ENCODE peak calls at places on chromosomes 4 and X, in six cellular contexts. One of them, this sample, is unnamed.

GRCh38 chr4:16573744-16574143 is 324.7 kb downstream of the LDB2 start:
- DNase-seq in MM.1S: no peak
- DNase-seq in PC-3: peak
- DNase-seq in HCT116: no peak
- DNase-seq in SK-N-SH: no peak
- DNase-seq in neural progenitor cell: no peak
- DNase-seq in this sample: peak

GRCh38 chrX:58051346-58051745 is 141.1 kb upstream of the ZXDA start:
- DNase-seq in SK-N-SH: no peak
- DNase-seq in MM.1S: no peak
- DNase-seq in neural progenitor cell: no peak
- DNase-seq in HCT116: no peak
- DNase-seq in PC-3: peak
- DNase-seq in this sample: no peak

GRCh38 chr4:149801416-149801815 is 14.2 kb downstream of the IQCM start:
- DNase-seq in HCT116: no peak
- DNase-seq in SK-N-SH: no peak
- DNase-seq in MM.1S: no peak
- DNase-seq in neural progenitor cell: no peak
- DNase-seq in PC-3: no peak
- DNase-seq in this sample: no peak

GRCh38 chr4:153018716-153019115 is 82.6 kb downstream of the FHDC1 start:
- DNase-seq in MM.1S: no peak
- DNase-seq in HCT116: no peak
- DNase-seq in neural progenitor cell: no peak
- DNase-seq in PC-3: no peak
- DNase-seq in SK-N-SH: no peak
- DNase-seq in this sample: no peak

GRCh38 chr4:80008971-80009370 is 64.1 kb downstream of the ANTXR2 start:
- DNase-seq in PC-3: no peak
- DNase-seq in neural progenitor cell: no peak
- DNase-seq in HCT116: no peak
- DNase-seq in SK-N-SH: no peak
- DNase-seq in MM.1S: no peak
- DNase-seq in this sample: no peak

GRCh38 chr4:32135642-32136041 is 1415.5 kb downstream of the PCDH7 start:
- DNase-seq in PC-3: peak
- DNase-seq in neural progenitor cell: no peak
- DNase-seq in HCT116: no peak
- DNase-seq in MM.1S: no peak
- DNase-seq in SK-N-SH: no peak
- DNase-seq in this sample: no peak

GRCh38 chr4:155197757-155198156 is 10.7 kb upstream of the NPY2R start:
- DNase-seq in HCT116: no peak
- DNase-seq in PC-3: no peak
- DNase-seq in MM.1S: no peak
- DNase-seq in neural progenitor cell: no peak
- DNase-seq in SK-N-SH: no peak
- DNase-seq in this sample: no peak

GRCh38 chr4:20305976-20306375 is 54.3 kb downstream of the SLIT2 start:
- DNase-seq in neural progenitor cell: no peak
- DNase-seq in SK-N-SH: peak
- DNase-seq in HCT116: no peak
- DNase-seq in PC-3: peak
- DNase-seq in MM.1S: peak
- DNase-seq in this sample: peak

GRCh38 chrX:120781416-120781815 is 94.2 kb downstream of the CT47B1 start:
- DNase-seq in HCT116: no peak
- DNase-seq in MM.1S: no peak
- DNase-seq in neural progenitor cell: no peak
- DNase-seq in SK-N-SH: no peak
- DNase-seq in PC-3: no peak
- DNase-seq in this sample: peak

GRCh38 chr4:94469221-94469784 is 17.6 kb downstream of the PDLIM5 start:
- DNase-seq in neural progenitor cell: no peak
- DNase-seq in MM.1S: no peak
- DNase-seq in SK-N-SH: no peak
- DNase-seq in PC-3: no peak
- DNase-seq in HCT116: no peak
- DNase-seq in this sample: no peak

DNA sequence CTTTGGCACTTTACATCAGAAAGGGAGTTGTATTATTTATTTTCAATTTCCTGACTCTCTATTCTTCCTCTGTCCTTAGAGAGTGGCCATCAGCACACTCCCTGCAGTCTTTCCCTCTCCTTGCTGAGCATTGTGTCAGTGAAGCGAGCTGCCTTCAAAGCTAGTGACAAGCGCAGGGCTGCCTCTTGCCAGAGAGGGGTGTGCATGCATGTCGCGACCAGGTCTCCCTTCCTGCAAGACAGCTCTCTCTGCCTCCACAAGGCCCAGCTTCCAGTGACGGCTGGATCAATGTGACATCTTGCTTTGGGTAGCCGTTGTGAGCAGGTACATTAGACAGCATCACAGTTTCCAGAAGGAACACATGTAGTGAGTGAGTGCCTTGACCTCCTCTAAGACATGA is 810.9 kb upstream of the TENM3 start:
- DNase-seq in SK-N-SH: no peak
- DNase-seq in HCT116: no peak
- DNase-seq in neural progenitor cell: peak
- DNase-seq in PC-3: no peak
- DNase-seq in MM.1S: no peak
- DNase-seq in this sample: no peak
- TF ChIP-seq EZH2phosphoT487 in SK-N-SH: no peak
- TF ChIP-seq EZH2phosphoT487 in HCT116: no peak
- TF ChIP-seq EZH2phosphoT487 in neural progenitor cell: no peak
- TF ChIP-seq EZH2phosphoT487 in PC-3: no peak
- TF ChIP-seq EZH2phosphoT487 in MM.1S: no peak
- TF ChIP-seq EZH2phosphoT487 in this sample: no peak

GRCh38 chr4:3598695-3599227 is 66.5 kb upstream of the LRPAP1 start:
- DNase-seq in HCT116: no peak
- DNase-seq in MM.1S: no peak
- DNase-seq in SK-N-SH: no peak
- DNase-seq in neural progenitor cell: no peak
- DNase-seq in PC-3: no peak
- DNase-seq in this sample: no peak
- H3K9ac ChIP-seq in HCT116: no peak
- H3K9ac ChIP-seq in MM.1S: no peak
- H3K9ac ChIP-seq in SK-N-SH: no peak
- H3K9ac ChIP-seq in neural progenitor cell: no peak
- H3K9ac ChIP-seq in PC-3: no peak
- H3K9ac ChIP-seq in this sample: no peak

DNA sequence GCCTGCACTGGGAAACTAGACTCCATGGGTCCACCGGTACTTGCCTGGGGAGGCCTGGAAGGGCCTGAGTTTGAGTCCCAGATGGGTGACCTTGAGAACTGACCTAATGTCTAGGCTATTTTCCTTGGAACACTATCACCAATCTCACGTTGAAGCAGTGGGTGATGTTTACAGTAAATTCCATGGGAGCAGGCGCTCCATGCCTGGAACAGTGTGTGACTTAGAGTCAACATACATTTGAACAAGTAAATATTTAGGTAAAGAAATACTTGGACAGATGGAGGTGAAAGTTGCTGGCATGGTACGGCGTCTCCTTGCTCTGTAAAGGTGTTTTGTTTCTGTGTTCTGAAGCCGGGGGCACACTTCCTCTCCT is 47.5 kb downstream of the TBC1D14 start:
- DNase-seq in MM.1S: no peak
- DNase-seq in PC-3: no peak
- DNase-seq in neural progenitor cell: no peak
- DNase-seq in HCT116: no peak
- DNase-seq in SK-N-SH: no peak
- DNase-seq in this sample: no peak
- TF ChIP-seq EZH2phosphoT487 in MM.1S: no peak
- TF ChIP-seq EZH2phosphoT487 in PC-3: no peak
- TF ChIP-seq EZH2phosphoT487 in neural progenitor cell: no peak
- TF ChIP-seq EZH2phosphoT487 in HCT116: no peak
- TF ChIP-seq EZH2phosphoT487 in SK-N-SH: no peak
- TF ChIP-seq EZH2phosphoT487 in this sample: no peak

GRCh38 chr4:53510316-53510715 is 81.0 kb downstream of the LNX1 start:
- DNase-seq in SK-N-SH: no peak
- DNase-seq in neural progenitor cell: no peak
- DNase-seq in MM.1S: no peak
- DNase-seq in PC-3: no peak
- DNase-seq in HCT116: no peak
- DNase-seq in this sample: no peak

GRCh38 chr4:53508446-53508845 is 82.8 kb downstream of the LNX1 start:
- DNase-seq in SK-N-SH: no peak
- DNase-seq in HCT116: no peak
- DNase-seq in PC-3: peak
- DNase-seq in MM.1S: no peak
- DNase-seq in neural progenitor cell: no peak
- DNase-seq in this sample: peak

GRCh38 chr4:53507671-53508286 is 83.5 kb downstream of the LNX1 start:
- DNase-seq in PC-3: no peak
- DNase-seq in neural progenitor cell: no peak
- DNase-seq in SK-N-SH: no peak
- DNase-seq in MM.1S: no peak
- DNase-seq in HCT116: no peak
- DNase-seq in this sample: peak

GRCh38 chr4:53505947-53506346 is 85.3 kb downstream of the LNX1 start:
- DNase-seq in MM.1S: no peak
- DNase-seq in neural progenitor cell: no peak
- DNase-seq in HCT116: no peak
- DNase-seq in PC-3: peak
- DNase-seq in SK-N-SH: no peak
- DNase-seq in this sample: no peak

DNA sequence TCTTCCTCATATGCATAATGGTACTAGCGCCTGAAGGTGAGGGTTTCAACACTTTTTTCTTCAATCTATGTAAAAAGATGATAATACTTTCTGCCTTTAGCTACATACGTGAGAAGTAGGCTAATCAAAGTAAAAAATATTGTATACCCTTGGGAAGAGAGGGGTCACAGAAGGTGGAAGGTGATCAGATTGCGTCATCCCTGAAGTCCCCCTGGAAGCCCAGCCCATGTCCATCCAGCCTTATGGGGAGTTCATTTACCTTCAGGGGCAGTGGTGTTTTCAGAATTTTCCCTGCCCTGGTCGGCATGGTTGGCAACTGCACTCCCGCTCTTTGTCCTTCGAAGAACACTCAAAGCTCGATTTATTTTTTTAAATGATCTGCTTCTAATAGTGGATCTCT is 84.2 kb downstream of the LNX1 start:
- DNase-seq in PC-3: no peak
- DNase-seq in neural progenitor cell: no peak
- DNase-seq in SK-N-SH: no peak
- DNase-seq in MM.1S: no peak
- DNase-seq in HCT116: no peak
- DNase-seq in this sample: no peak
- H3K9ac ChIP-seq in PC-3: no peak
- H3K9ac ChIP-seq in neural progenitor cell: no peak
- H3K9ac ChIP-seq in SK-N-SH: no peak
- H3K9ac ChIP-seq in MM.1S: no peak
- H3K9ac ChIP-seq in HCT116: no peak
- H3K9ac ChIP-seq in this sample: no peak

This sample was measured in GM23248.